ENCODE peak calls at places on chromosomes 3 and 15, in eight cellular contexts. E is heart right ventricle, I is heart left ventricle, C is PC-9, Y is A549, A is stomach, O is Peyer's patch, L is tibial artery. G is an unnamed sample. For H3K9me3 and H3K4me1, the result is how much of the 10 kb centered on the place peaks cover.

GRCh38 chr3:84724877-84725276 is 233.9 kb upstream of the CADM2 start:
- DNase-seq in E (no peak), I (no peak), C (peak), Y (peak), A (no peak), O (no peak), L (no peak), G (no peak)

GRCh38 chr3:66819993-66820501 is 178.1 kb upstream of the KBTBD8 start:
- DNase-seq in E (no peak), I (no peak), C (no peak), Y (no peak), A (no peak), O (no peak), L (no peak), G (no peak)

GRCh38 chr3:23738946-23739345 is 66.8 kb upstream of the UBE2E1 start:
- DNase-seq in E (no peak), I (no peak), C (peak), Y (no peak), A (no peak), O (no peak), L (no peak), G (no peak)

GRCh38 chr3:186260726-186261125 is 101.3 kb downstream of the DGKG start:
- DNase-seq in E (no peak), I (no peak), C (no peak), Y (no peak), A (no peak), O (no peak), L (no peak), G (no peak)

GRCh38 chr3:173889522-173890055 is 492.0 kb downstream of the NLGN1 start:
- DNase-seq in E (no peak), I (no peak), C (no peak), Y (no peak), A (no peak), O (no peak), L (no peak), G (no peak)

GRCh38 chr3:140580746-140581145 is 97.1 kb upstream of the TRIM42 start:
- DNase-seq in E (no peak), I (no peak), C (no peak), Y (no peak), A (no peak), O (no peak), L (no peak), G (no peak)

GRCh38 chr3:186882881-186883685 is 40.6 kb downstream of the ADIPOQ start:
- DNase-seq in E (no peak), I (no peak), C (no peak), Y (peak), A (no peak), O (no peak), L (no peak), G (no peak)

GRCh38 chr3:72187131-72187530 is 402.2 kb upstream of the PROK2 start:
- DNase-seq in E (no peak), I (no peak), C (no peak), Y (no peak), A (no peak), O (no peak), L (no peak), G (no peak)

DNA sequence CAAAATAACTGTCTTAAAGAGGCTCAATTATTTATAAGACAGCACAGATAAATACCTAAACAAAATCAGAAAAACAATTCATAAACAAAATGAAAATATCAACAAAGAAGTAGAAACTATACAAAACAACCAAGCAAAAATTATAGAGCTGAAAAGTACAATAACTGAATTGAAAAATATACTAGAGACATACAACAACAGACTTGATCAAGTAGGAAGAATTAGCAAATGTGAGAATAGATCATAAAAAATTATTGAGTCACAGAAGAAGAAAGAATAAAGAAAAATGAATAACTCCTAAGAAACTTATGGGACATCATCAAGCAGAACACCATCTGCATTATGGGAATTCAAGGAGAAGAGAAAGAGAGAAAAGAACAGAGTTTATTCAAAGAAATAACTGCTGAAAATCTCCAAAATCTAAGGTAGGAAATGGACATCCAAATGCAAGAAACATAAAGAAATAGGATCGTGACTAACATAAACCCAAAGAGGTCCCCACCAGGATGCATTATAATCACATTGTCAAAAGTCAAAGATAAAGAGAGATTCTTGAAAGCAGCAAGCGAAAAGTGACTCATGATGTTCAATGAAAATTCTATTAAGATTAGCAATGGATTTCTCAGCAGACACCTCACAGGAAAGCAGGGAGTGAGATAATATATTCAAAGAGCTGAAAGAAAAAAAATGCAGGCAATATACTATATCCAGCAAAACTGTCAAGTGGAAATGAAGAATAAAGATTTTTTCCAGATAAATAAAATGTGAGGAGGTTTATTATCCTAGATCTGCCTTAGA is 85.9 kb downstream of the DCLK3 start:
- DNase-seq in E (no peak), I (no peak), C (no peak), Y (no peak), A (no peak), O (no peak), L (no peak), G (no peak)
- H3K9me3 ChIP-seq in E (under half), I (under half), C (under half), Y (under half), A (under half), O (under half), L (under half), G (under half)

GRCh38 chr15:58726867-58727266 is 22.6 kb downstream of the ADAM10 start:
- DNase-seq in E (no peak), I (no peak), C (no peak), Y (no peak), A (no peak), O (no peak), L (no peak), G (no peak)
- H3K4me1 ChIP-seq in E (under half), I (under half), C (under half), Y (under half), A (under half), O (under half), L (under half), G (under half)

GRCh38 chr3:38345879-38346583 is 554 bp upstream of the XYLB start:
- DNase-seq in E (no peak), I (no peak), C (no peak), Y (peak), A (no peak), O (no peak), L (no peak), G (no peak)
- H3K4me3 ChIP-seq in E (peak), I (peak), C (peak), Y (no peak), A (peak), O (peak), L (peak), G (no peak)

DNA sequence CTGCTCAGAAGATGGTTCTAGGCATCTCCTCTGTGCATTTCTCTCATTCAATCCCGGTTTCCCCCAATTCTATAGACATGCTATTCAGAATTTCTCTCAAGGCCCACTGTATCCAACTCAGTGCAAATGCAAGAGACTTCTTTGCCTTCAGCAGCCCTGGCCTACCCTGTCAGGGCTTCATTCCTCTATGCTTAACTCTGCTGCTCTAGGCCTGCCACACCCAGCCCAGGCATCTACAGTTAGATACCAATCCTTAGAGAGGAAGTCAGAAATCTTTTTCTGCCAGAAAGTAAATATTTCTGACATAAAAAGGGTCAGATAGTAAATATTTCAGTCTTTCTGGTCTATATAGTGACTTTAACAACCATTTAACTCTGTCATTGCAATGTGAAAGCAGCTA is 941.8 kb downstream of the SQOR start:
- DNase-seq in E (no peak), I (no peak), C (no peak), Y (no peak), A (no peak), O (no peak), L (no peak), G (no peak)
- H3K9me3 ChIP-seq in E (under half), I (under half), C (under half), Y (under half), A (under half), O (under half), L (under half), G (under half)

G was measured in small intestine.